ENCODE peak calls at places on chromosome 10, in seven cellular contexts. O is anterior cingulate cortex; I is SK-MEL-5; M is sciatic nerve; W is activated CD8-positive, alpha-beta memory T cell treated with anti-CD3 and anti-CD28 coated beads, Interleukin-2, amount 50 U/mL, for 4 hours; V is GM20000; L is skeletal muscle cell. N is an unnamed sample.

GRCh38 chr10:3775671-3776551 is 9.1 kb downstream of the KLF6 start:
- DNase-seq in O (no peak), I (peak), M (no peak), W (no peak), V (no peak), L (no peak), N (peak)

GRCh38 chr10:79007843-79008319 is 60.9 kb upstream of the ZMIZ1 start:
- DNase-seq in O (no peak), I (no peak), M (no peak), W (no peak), V (no peak), L (no peak), N (no peak)

GRCh38 chr10:36538945-36539586 is 586.3 kb upstream of the ANKRD30A start:
- DNase-seq in O (no peak), I (peak), M (no peak), W (no peak), V (no peak), L (no peak), N (no peak)

GRCh38 chr10:58853668-58854067 is 322.8 kb upstream of the PHYHIPL start:
- DNase-seq in O (no peak), I (peak), M (no peak), W (no peak), V (no peak), L (no peak), N (no peak)

GRCh38 chr10:27297848-27298524 is 57.4 kb upstream of the ACBD5 start:
- DNase-seq in O (no peak), I (no peak), M (no peak), W (no peak), V (no peak), L (no peak), N (no peak)

GRCh38 chr10:17708806-17709205 is 43.2 kb upstream of the TMEM236 start:
- DNase-seq in O (no peak), I (no peak), M (no peak), W (no peak), V (no peak), L (no peak), N (no peak)

GRCh38 chr10:94343159-94343558 is 19.6 kb downstream of the NOC3L start:
- DNase-seq in O (no peak), I (no peak), M (no peak), W (no peak), V (no peak), L (no peak), N (no peak)

GRCh38 chr10:103155485-103156085 is 37.5 kb downstream of the NT5C2 start:
- DNase-seq in O (no peak), I (no peak), M (no peak), W (no peak), V (no peak), L (no peak), N (no peak)

GRCh38 chr10:8279598-8279997 is 225.1 kb downstream of the GATA3 start:
- DNase-seq in O (no peak), I (no peak), M (no peak), W (no peak), V (no peak), L (no peak), N (no peak)

GRCh38 chr10:11010582-11010981 is 7.1 kb upstream of the CELF2 start:
- DNase-seq in O (no peak), I (no peak), M (no peak), W (no peak), V (no peak), L (no peak), N (no peak)

GRCh38 chr10:100999742-101000601 is at the start of gene LZTS2:
- DNase-seq in O (no peak), I (no peak), M (peak), W (no peak), V (no peak), L (no peak), N (peak)

GRCh38 chr10:17257466-17258321 is 29.7 kb downstream of the VIM start:
- DNase-seq in O (peak), I (peak), M (peak), W (peak), V (peak), L (no peak), N (no peak)

GRCh38 chr10:72014197-72014596 is 50.0 kb downstream of the CHST3 start:
- DNase-seq in O (no peak), I (no peak), M (no peak), W (no peak), V (no peak), L (no peak), N (no peak)

GRCh38 chr10:133461841-133462240 is 8.1 kb downstream of the SCART1 start:
- DNase-seq in O (no peak), I (no peak), M (no peak), W (no peak), V (no peak), L (no peak), N (no peak)

GRCh38 chr10:44993922-44994751 is 6.6 kb upstream of the ZNF22 start:
- DNase-seq in O (no peak), I (peak), M (no peak), W (no peak), V (no peak), L (no peak), N (no peak)

GRCh38 chr10:3761916-3762708 is 22.9 kb downstream of the KLF6 start:
- DNase-seq in O (no peak), I (no peak), M (no peak), W (no peak), V (no peak), L (no peak), N (no peak)

GRCh38 chr10:101767966-101768790 is 7.7 kb downstream of the FGF8 start:
- DNase-seq in O (no peak), I (no peak), M (no peak), W (no peak), V (no peak), L (no peak), N (no peak)

GRCh38 chr10:133262696-133263095 is 14.0 kb downstream of the ADAM8 start:
- DNase-seq in O (no peak), I (no peak), M (no peak), W (no peak), V (no peak), L (no peak), N (peak)

GRCh38 chr10:61397175-61397986 is 55.8 kb downstream of the TMEM26 start:
- DNase-seq in O (no peak), I (peak), M (no peak), W (no peak), V (no peak), L (peak), N (no peak)

GRCh38 chr10:21722209-21722608 is 188.2 kb downstream of the MLLT10 start:
- DNase-seq in O (no peak), I (no peak), M (no peak), W (no peak), V (no peak), L (no peak), N (no peak)

GRCh38 chr10:116961305-116962251 is 43.4 kb downstream of the SHTN1 start:
- DNase-seq in O (peak), I (peak), M (no peak), W (no peak), V (no peak), L (no peak), N (no peak)

GRCh38 chr10:51999089-51999488 is 299.7 kb upstream of the CSTF2T start:
- DNase-seq in O (no peak), I (peak), M (no peak), W (no peak), V (no peak), L (no peak), N (no peak)

GRCh38 chr10:97861351-97861750 is 11.7 kb downstream of the GOLGA7B start:
- DNase-seq in O (no peak), I (peak), M (no peak), W (no peak), V (no peak), L (peak), N (no peak)

GRCh38 chr10:5614081-5614721 is 52.2 kb downstream of the ASB13 start:
- DNase-seq in O (no peak), I (no peak), M (no peak), W (no peak), V (no peak), L (no peak), N (no peak)

GRCh38 chr10:131448883-131449282 is 137.4 kb upstream of the TCERG1L start:
- DNase-seq in O (no peak), I (no peak), M (no peak), W (no peak), V (no peak), L (no peak), N (no peak)

GRCh38 chr10:10804998-10805737 is 212.5 kb upstream of the CELF2 start:
- DNase-seq in O (no peak), I (no peak), M (no peak), W (no peak), V (no peak), L (peak), N (no peak)

GRCh38 chr10:118595598-118596425 is at the start of gene PRLHR:
- DNase-seq in O (no peak), I (peak), M (no peak), W (no peak), V (no peak), L (no peak), N (no peak)

GRCh38 chr10:132139526-132139925 is 47.2 kb upstream of the DPYSL4 start:
- DNase-seq in O (no peak), I (no peak), M (no peak), W (no peak), V (no peak), L (no peak), N (no peak)

GRCh38 chr10:75210193-75211006 is at the start of gene VDAC2:
- DNase-seq in O (peak), I (peak), M (peak), W (peak), V (peak), L (peak), N (peak)

GRCh38 chr10:59315465-59315864 is 46.9 kb downstream of the FAM13C start:
- DNase-seq in O (no peak), I (no peak), M (no peak), W (no peak), V (no peak), L (no peak), N (no peak)

GRCh38 chr10:97229322-97229721 is 43.6 kb upstream of the SLIT1 start:
- DNase-seq in O (no peak), I (peak), M (no peak), W (no peak), V (no peak), L (no peak), N (no peak)

GRCh38 chr10:35194906-35195305 is 68.3 kb downstream of the CREM start:
- DNase-seq in O (no peak), I (peak), M (no peak), W (peak), V (no peak), L (no peak), N (peak)

GRCh38 chr10:49076319-49076718 is 39.0 kb downstream of the VSTM4 start:
- DNase-seq in O (no peak), I (no peak), M (no peak), W (no peak), V (no peak), L (no peak), N (no peak)

GRCh38 chr10:120459185-120459584 is 2.2 kb downstream of the PLPP4 start:
- DNase-seq in O (peak), I (peak), M (no peak), W (no peak), V (no peak), L (no peak), N (no peak)

GRCh38 chr10:23974886-23975830 is 233.8 kb upstream of the KIAA1217 start:
- DNase-seq in O (no peak), I (no peak), M (no peak), W (no peak), V (no peak), L (no peak), N (no peak)

GRCh38 chr10:3763035-3763456 is 22.0 kb downstream of the KLF6 start:
- DNase-seq in O (no peak), I (no peak), M (no peak), W (no peak), V (no peak), L (no peak), N (no peak)

GRCh38 chr10:33238643-33239042 is 95.8 kb downstream of the NRP1 start:
- DNase-seq in O (no peak), I (no peak), M (no peak), W (no peak), V (no peak), L (peak), N (no peak)

GRCh38 chr10:4686644-4686996 is 139.4 kb upstream of the AKR1E2 start:
- DNase-seq in O (no peak), I (peak), M (no peak), W (no peak), V (no peak), L (peak), N (no peak)

GRCh38 chr10:71455035-71455434 is 58.3 kb downstream of the CDH23 start:
- DNase-seq in O (no peak), I (no peak), M (no peak), W (no peak), V (no peak), L (no peak), N (no peak)

GRCh38 chr10:95308389-95309302 is 17.8 kb upstream of the PDLIM1 start:
- DNase-seq in O (no peak), I (peak), M (peak), W (no peak), V (no peak), L (peak), N (no peak)